ENCODE peak calls at places on chromosomes 12 and 14, in six cellular contexts. E, J, X, Q, K and S are unnamed samples. For H3K4me1, the result is how much of the 10 kb centered on the place peaks cover.

GRCh38 chr12:34406228-34406995 is 384.1 kb downstream of the ALG10 start:
- DNase-seq in E (no peak), X (peak), Q (peak), J (peak), K (no peak), S (peak)

GRCh38 chr12:52147983-52148540 is 43.8 kb downstream of the KRT80 start:
- DNase-seq in Q (no peak), X (peak), E (no peak), J (no peak), K (no peak), S (no peak)

GRCh38 chr12:131063427-131063826 is 109.7 kb downstream of the ADGRD1 start:
- DNase-seq in J (no peak), K (no peak), E (no peak), Q (no peak), X (no peak), S (no peak)

GRCh38 chr14:70357985-70358384 is 1.5 kb downstream of the COX16 start:
- DNase-seq in E (no peak), Q (no peak), J (no peak), X (no peak), K (no peak), S (no peak)

GRCh38 chr12:75706786-75707605 is 195.6 kb upstream of the KRR1 start:
- DNase-seq in J (no peak), E (no peak), K (peak), Q (no peak), X (no peak), S (no peak)

GRCh38 chr14:67472726-67473125 is 15.8 kb downstream of the TMEM229B start:
- DNase-seq in E (no peak), J (no peak), X (no peak), K (no peak), Q (no peak), S (no peak)

GRCh38 chr12:122835693-122836026 is 403 bp downstream of the HIP1R start:
- DNase-seq in X (peak), J (no peak), K (no peak), Q (peak), E (no peak), S (no peak)

GRCh38 chr12:130127909-130128763 is 34.1 kb upstream of the FZD10 start:
- DNase-seq in Q (peak), J (peak), X (no peak), K (no peak), E (no peak), S (no peak)

GRCh38 chr12:49966511-49967041 is 4.9 kb downstream of the AQP5 start:
- DNase-seq in X (no peak), E (no peak), J (no peak), Q (no peak), K (no peak), S (no peak)

GRCh38 chr12:101172316-101172715 is 37.7 kb downstream of the SLC5A8 start:
- DNase-seq in X (no peak), E (peak), J (no peak), Q (no peak), K (no peak), S (peak)

GRCh38 chr12:5912011-5912410 is 33.0 kb downstream of the ANO2 start:
- DNase-seq in E (no peak), Q (no peak), J (no peak), K (no peak), X (no peak), S (no peak)

GRCh38 chr14:96039633-96040311 is 610 bp downstream of the C14orf132 start:
- DNase-seq in J (no peak), K (peak), Q (no peak), E (no peak), X (no peak), S (peak)

GRCh38 chr14:33280646-33281045 is 342.0 kb downstream of the NPAS3 start:
- DNase-seq in X (no peak), Q (no peak), K (peak), J (no peak), E (peak), S (no peak)

GRCh38 chr14:89507521-89507920 is 90.5 kb upstream of the FOXN3 start:
- DNase-seq in X (no peak), J (no peak), Q (no peak), E (peak), K (peak), S (no peak)

GRCh38 chr14:28651148-28651547 is 115.4 kb upstream of the FOXG1 start:
- DNase-seq in J (no peak), E (peak), K (peak), X (no peak), Q (no peak), S (no peak)

GRCh38 chr12:123151679-123152454 is 977 bp upstream of the PITPNM2 start:
- DNase-seq in E (no peak), X (no peak), J (no peak), Q (peak), K (no peak), S (no peak)

GRCh38 chr12:83389237-83389996 is 702.7 kb downstream of the TMTC2 start:
- DNase-seq in X (peak), J (no peak), K (no peak), E (no peak), Q (no peak), S (peak)

GRCh38 chr12:104626069-104626690 is 169.4 kb downstream of the CHST11 start:
- DNase-seq in E (no peak), K (no peak), X (no peak), Q (no peak), J (no peak), S (no peak)

GRCh38 chr14:57212919-57213318 is 55.8 kb downstream of the EXOC5 start:
- DNase-seq in E (peak), Q (no peak), K (no peak), X (no peak), J (no peak), S (no peak)

GRCh38 chr14:30214456-30215090 is 286.9 kb upstream of the PRKD1 start:
- DNase-seq in K (peak), Q (no peak), J (no peak), X (no peak), E (peak), S (no peak)
- H3K4me3 ChIP-seq in K (no peak), Q (no peak), J (no peak), X (no peak), E (no peak), S (no peak)

GRCh38 chr12:116365606-116366455 is 88.3 kb upstream of the MED13L start:
- DNase-seq in K (no peak), Q (no peak), J (no peak), X (no peak), E (no peak), S (no peak)
- H3K27ac ChIP-seq in K (no peak), Q (peak), J (no peak), X (no peak), E (no peak), S (no peak)

DNA sequence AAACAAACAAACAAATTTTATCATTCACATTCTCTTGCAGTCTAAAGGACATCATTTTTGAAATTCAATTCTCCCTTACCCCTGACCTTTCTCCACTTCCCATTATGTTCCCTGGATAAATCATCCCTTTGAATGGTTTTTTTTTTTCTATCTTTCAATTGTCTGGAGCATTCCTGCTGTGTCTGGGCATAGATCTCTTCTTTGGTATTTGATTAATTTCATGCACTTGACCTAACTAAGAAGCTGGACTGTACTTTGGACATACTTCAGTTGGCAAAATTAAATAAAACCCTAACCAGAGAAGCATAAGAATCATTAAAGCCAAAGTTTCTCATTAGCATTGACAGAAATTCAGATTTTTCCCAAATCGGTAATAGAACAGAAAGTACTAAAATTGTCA is 163.6 kb upstream of the BMP4 start:
- DNase-seq in K (no peak), X (no peak), J (no peak), Q (no peak), E (no peak), S (no peak)
- H3K4me1 ChIP-seq in K (under half), X (under half), J (under half), Q (under half), E (under half), S (under half)

GRCh38 chr14:105410642-105411016 is 9.0 kb upstream of the MTA1 start:
- DNase-seq in X (no peak), E (no peak), K (no peak), Q (no peak), J (no peak), S (no peak)
- H3K4me3 ChIP-seq in X (no peak), E (no peak), K (no peak), Q (no peak), J (no peak), S (no peak)